ENCODE peak calls at places on chromosomes 1 and 21, in ten cellular contexts. O is IMR-90, K is uterus, D is left ventricle myocardium inferior, A is psoas muscle, E is Peyer's patch, G is A549, H is HAP-1, T is pancreas, X is adipocyte. V is an unnamed sample.

GRCh38 chr1:55869050-55869449 is 653.9 kb upstream of the USP24 start:
- DNase-seq in T (peak; percentile 52), D (peak; percentile 51), G (no peak), O (no peak), K (peak; percentile 19), X (peak; percentile 29), E (no peak), A (peak; percentile 28), H (no peak), V (no peak)

GRCh38 chr1:218679988-218680743 is 335.0 kb downstream of the TGFB2 start:
- DNase-seq in A (no peak), O (no peak), X (peak; percentile 61), T (no peak), E (no peak), G (no peak), H (no peak), K (no peak), D (no peak), V (no peak)

GRCh38 chr21:41598561-41599511 is 90.9 kb upstream of the TMPRSS2 start:
- DNase-seq in E (peak; percentile 36), X (no peak), O (no peak), G (no peak), H (no peak), K (no peak), T (peak; percentile 34), D (no peak), A (no peak), V (no peak)

GRCh38 chr21:44701023-44701400 is 4.0 kb downstream of the KRTAP10-12 start:
- DNase-seq in H (no peak), T (no peak), X (no peak), A (no peak), K (no peak), E (no peak), D (no peak), G (no peak), O (no peak), V (no peak)

GRCh38 chr1:23727362-23727811 is 15.9 kb upstream of the ELOA start:
- DNase-seq in K (peak; percentile 73), X (peak; percentile 90), H (no peak), O (peak; percentile 91), G (no peak), T (peak; percentile 68), A (peak; percentile 76), E (peak; percentile 86), D (peak; percentile 68), V (peak; percentile 65)

GRCh38 chr1:220336391-220337065 is 64.3 kb upstream of the RAB3GAP2 start:
- DNase-seq in K (no peak), A (no peak), O (no peak), T (no peak), X (no peak), H (no peak), E (no peak), G (no peak), D (no peak), V (no peak)

GRCh38 chr1:20474333-20474975 is 11.6 kb downstream of the CAMK2N1 start:
- DNase-seq in O (peak; percentile 30), D (no peak), E (no peak), A (no peak), G (no peak), X (no peak), K (no peak), H (no peak), T (no peak), V (no peak)

GRCh38 chr1:41495171-41495948 is 10.9 kb upstream of the EDN2 start:
- DNase-seq in T (no peak), E (no peak), O (peak; percentile 21), K (no peak), H (peak; percentile 76), D (peak; percentile 28), G (no peak), A (no peak), X (no peak), V (no peak)

GRCh38 chr21:44850208-44850800 is 23.2 kb downstream of the PTTG1IP start:
- DNase-seq in K (no peak), G (no peak), T (peak; percentile 39), O (no peak), A (no peak), E (peak; percentile 47), H (no peak), X (no peak), D (no peak), V (no peak)

GRCh38 chr1:24015226-24016210 is 35.4 kb upstream of the SRSF10 start:
- DNase-seq in X (peak; percentile 83), G (no peak), D (no peak), O (peak; percentile 67), A (no peak), K (peak; percentile 23), E (peak; percentile 34), T (no peak), H (no peak), V (no peak)

GRCh38 chr1:242454262-242455051 is 70.0 kb downstream of the PLD5 start:
- DNase-seq in E (no peak), D (no peak), K (no peak), A (no peak), X (peak; percentile 64), H (peak; percentile 49), T (no peak), G (peak; percentile 63), O (peak; percentile 7), V (no peak)

GRCh38 chr1:74222701-74223100 is 12.5 kb upstream of the TNNI3K start:
- DNase-seq in D (no peak), X (peak; percentile 42), G (no peak), K (no peak), A (no peak), E (no peak), O (peak; percentile 47), T (no peak), H (no peak), V (no peak)

GRCh38 chr1:42658880-42659337 is 686 bp downstream of the PPIH start:
- DNase-seq in T (no peak), A (no peak), O (peak; percentile 43), H (no peak), X (peak; percentile 58), E (no peak), K (no peak), G (no peak), D (no peak), V (no peak)

GRCh38 chr1:2530501-2531361 is 668 bp upstream of the HES5 start:
- DNase-seq in K (no peak), D (no peak), X (no peak), A (no peak), E (no peak), O (no peak), H (no peak), G (no peak), T (no peak), V (peak; percentile 65)
- H3K4me1 ChIP-seq in K (no peaks in the 10 kb centered on the region), D (peaks cover 69% of the 10 kb centered on the region), X (peaks cover 15% of the 10 kb centered on the region), A (peaks cover 57% of the 10 kb centered on the region), E (peaks cover 8% of the 10 kb centered on the region), O (peaks cover 17% of the 10 kb centered on the region), H (peaks cover 4% of the 10 kb centered on the region), G (peaks cover 36% of the 10 kb centered on the region), T (peaks cover 15% of the 10 kb centered on the region), V (peaks cover 58% of the 10 kb centered on the region)

GRCh38 chr1:1434812-1435093 is 737 bp upstream of the VWA1 start:
- DNase-seq in T (no peak), D (no peak), X (no peak), E (no peak), H (no peak), G (no peak), K (no peak), A (no peak), O (no peak), V (no peak)
- H3K4me1 ChIP-seq in T (peaks cover 31% of the 10 kb centered on the region), D (peaks cover 79% of the 10 kb centered on the region), X (peaks cover 29% of the 10 kb centered on the region), E (peaks cover 30% of the 10 kb centered on the region), H (peaks cover 21% of the 10 kb centered on the region), G (peaks cover 58% of the 10 kb centered on the region), K (peaks cover 6% of the 10 kb centered on the region), A (peaks cover 19% of the 10 kb centered on the region), O (peaks cover 24% of the 10 kb centered on the region), V (peaks cover 84% of the 10 kb centered on the region)

DNA sequence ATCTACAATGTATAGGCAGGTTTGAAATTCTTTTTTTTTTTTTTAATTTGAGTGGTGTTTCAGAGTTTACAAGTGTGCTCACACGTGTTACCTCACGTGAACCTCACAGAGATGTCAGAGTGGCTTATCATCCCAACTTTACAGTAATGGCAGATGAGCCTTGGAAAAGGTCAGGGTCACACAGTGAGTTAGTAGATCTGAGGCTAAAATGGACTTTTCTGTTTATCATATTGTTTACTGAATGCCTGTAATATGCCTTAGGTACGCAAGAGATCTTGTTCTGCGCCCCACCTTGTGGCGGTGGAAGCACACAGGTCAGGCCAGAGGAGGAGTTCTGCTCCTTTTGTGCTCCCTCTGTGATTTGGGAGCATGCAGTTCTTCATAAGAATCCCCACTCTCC is 80.0 kb downstream of the DYRK1A start:
- DNase-seq in H (no peak), G (no peak), D (no peak), K (no peak), T (no peak), A (no peak), O (no peak), X (no peak), E (no peak), V (no peak)
- H3K4me1 ChIP-seq in H (peaks cover 11% of the 10 kb centered on the region), G (peaks cover 43% of the 10 kb centered on the region), D (peaks cover 99% of the 10 kb centered on the region), K (no peaks in the 10 kb centered on the region), T (peaks cover 11% of the 10 kb centered on the region), A (peaks cover 87% of the 10 kb centered on the region), O (peaks cover 20% of the 10 kb centered on the region), X (peaks cover 28% of the 10 kb centered on the region), E (no peaks in the 10 kb centered on the region), V (peaks cover 27% of the 10 kb centered on the region)

DNA sequence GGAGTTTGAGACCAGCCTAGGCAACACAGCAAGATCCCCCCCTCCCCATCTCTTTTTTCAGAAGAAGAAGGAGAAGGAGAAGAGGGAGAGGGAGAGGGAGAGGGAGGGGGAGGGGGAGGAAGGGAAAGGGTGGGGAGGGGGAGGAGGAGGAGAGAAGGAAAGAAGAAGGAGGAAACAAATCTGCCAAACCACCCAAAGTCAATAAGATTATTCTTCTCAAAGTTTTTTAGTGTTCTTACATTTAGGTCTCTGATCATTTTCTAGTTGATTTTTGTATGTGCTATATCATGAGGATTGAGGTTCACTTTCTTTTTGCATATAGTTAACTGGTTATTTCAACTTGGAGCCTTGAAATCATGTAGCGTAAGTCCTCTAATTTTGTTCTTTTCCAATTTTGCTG is 56.3 kb downstream of the VPS26C start:
- DNase-seq in T (no peak), A (no peak), O (no peak), D (no peak), G (no peak), E (no peak), H (no peak), K (no peak), X (no peak), V (no peak)
- H3K4me1 ChIP-seq in T (no peaks in the 10 kb centered on the region), A (peaks cover 11% of the 10 kb centered on the region), O (peaks cover 5% of the 10 kb centered on the region), D (peaks cover 44% of the 10 kb centered on the region), G (no peaks in the 10 kb centered on the region), E (peaks cover 8% of the 10 kb centered on the region), H (no peaks in the 10 kb centered on the region), K (no peaks in the 10 kb centered on the region), X (peaks cover 7% of the 10 kb centered on the region), V (peaks cover 13% of the 10 kb centered on the region)

GRCh38 chr1:110055493-110056283 is 14.8 kb downstream of the ALX3 start:
- DNase-seq in T (no peak), A (no peak), K (no peak), E (no peak), X (peak; percentile 73), H (no peak), O (peak; percentile 67), D (no peak), G (no peak), V (no peak)
- H3K4me1 ChIP-seq in T (no peaks in the 10 kb centered on the region), A (no peaks in the 10 kb centered on the region), K (no peaks in the 10 kb centered on the region), E (no peaks in the 10 kb centered on the region), X (peaks cover 63% of the 10 kb centered on the region), H (no peaks in the 10 kb centered on the region), O (peaks cover 33% of the 10 kb centered on the region), D (peaks cover 36% of the 10 kb centered on the region), G (no peaks in the 10 kb centered on the region), V (no peaks in the 10 kb centered on the region)

DNA sequence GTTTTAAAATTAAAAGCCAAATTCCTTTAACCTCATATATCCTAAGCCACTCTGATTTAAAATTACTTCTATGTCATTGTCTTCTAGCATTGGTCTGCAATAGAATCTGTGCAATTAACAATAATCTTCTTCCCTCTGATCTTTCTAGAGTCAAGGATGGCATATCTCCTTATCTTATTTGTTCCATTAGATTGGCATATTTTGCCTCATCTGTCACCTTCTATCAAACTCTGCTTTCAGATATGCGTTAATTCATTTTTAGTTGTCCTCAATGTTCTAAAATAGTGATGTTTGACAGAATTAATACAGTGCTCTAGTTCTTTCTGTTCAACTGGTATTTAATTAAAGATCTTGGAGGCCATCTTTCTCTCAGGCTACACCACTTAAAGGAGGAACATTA is 3.1 kb downstream of the NRIP1 start:
- DNase-seq in A (no peak), E (no peak), O (no peak), H (no peak), G (no peak), D (no peak), T (no peak), K (no peak), X (no peak), V (no peak)
- H3K4me1 ChIP-seq in A (peaks cover 67% of the 10 kb centered on the region), E (peaks cover 9% of the 10 kb centered on the region), O (peaks cover 5% of the 10 kb centered on the region), H (peaks cover 7% of the 10 kb centered on the region), G (peaks cover 29% of the 10 kb centered on the region), D (peaks cover 93% of the 10 kb centered on the region), T (peaks cover 19% of the 10 kb centered on the region), K (peaks cover 12% of the 10 kb centered on the region), X (peaks cover 59% of the 10 kb centered on the region), V (peaks cover 64% of the 10 kb centered on the region)